ENCODE peak calls at places on chromosome 3, in eight cellular contexts. One of them, this sample, is unnamed.

GRCh38 chr3:161851941-161852566 is 355.4 kb downstream of the OTOL1 start:
- DNase-seq in Calu3: peak; percentile 87
- DNase-seq in activated CD8-positive, alpha-beta memory T cell treated with anti-CD3 and anti-CD28 coated beads for 48 hours: no peak
- DNase-seq in GM04504: peak; percentile 17
- DNase-seq in substantia nigra: no peak
- DNase-seq in CD8-positive, alpha-beta memory T cell: no peak
- DNase-seq in naive thymus-derived CD4-positive, alpha-beta T cell: no peak
- DNase-seq in HCT116: peak; percentile 46
- DNase-seq in this sample: peak; percentile 77

GRCh38 chr3:38346584-38347410 is at the start of gene XYLB:
- DNase-seq in Calu3: peak; percentile 91
- DNase-seq in activated CD8-positive, alpha-beta memory T cell treated with anti-CD3 and anti-CD28 coated beads for 48 hours: peak; percentile 59
- DNase-seq in GM04504: peak; percentile 62
- DNase-seq in substantia nigra: peak; percentile 21
- DNase-seq in CD8-positive, alpha-beta memory T cell: peak; percentile 77
- DNase-seq in naive thymus-derived CD4-positive, alpha-beta T cell: peak; percentile 71
- DNase-seq in HCT116: peak; percentile 63
- DNase-seq in this sample: peak; percentile 89

GRCh38 chr3:129461461-129462146 is 21.6 kb downstream of the IFT122 start:
- DNase-seq in Calu3: no peak
- DNase-seq in activated CD8-positive, alpha-beta memory T cell treated with anti-CD3 and anti-CD28 coated beads for 48 hours: no peak
- DNase-seq in GM04504: no peak
- DNase-seq in substantia nigra: no peak
- DNase-seq in CD8-positive, alpha-beta memory T cell: no peak
- DNase-seq in naive thymus-derived CD4-positive, alpha-beta T cell: no peak
- DNase-seq in HCT116: no peak
- DNase-seq in this sample: no peak

GRCh38 chr3:13274874-13275332 is 145.2 kb downstream of the NUP210 start:
- DNase-seq in Calu3: no peak
- DNase-seq in activated CD8-positive, alpha-beta memory T cell treated with anti-CD3 and anti-CD28 coated beads for 48 hours: no peak
- DNase-seq in GM04504: no peak
- DNase-seq in substantia nigra: no peak
- DNase-seq in CD8-positive, alpha-beta memory T cell: no peak
- DNase-seq in naive thymus-derived CD4-positive, alpha-beta T cell: no peak
- DNase-seq in HCT116: no peak
- DNase-seq in this sample: no peak

GRCh38 chr3:180002006-180002405 is 34.7 kb downstream of the PEX5L start:
- DNase-seq in Calu3: no peak
- DNase-seq in activated CD8-positive, alpha-beta memory T cell treated with anti-CD3 and anti-CD28 coated beads for 48 hours: no peak
- DNase-seq in GM04504: no peak
- DNase-seq in substantia nigra: no peak
- DNase-seq in CD8-positive, alpha-beta memory T cell: no peak
- DNase-seq in naive thymus-derived CD4-positive, alpha-beta T cell: no peak
- DNase-seq in HCT116: no peak
- DNase-seq in this sample: no peak

GRCh38 chr3:196969660-196970546 is 1.3 kb upstream of the PIGZ start:
- DNase-seq in Calu3: peak; percentile 83
- DNase-seq in activated CD8-positive, alpha-beta memory T cell treated with anti-CD3 and anti-CD28 coated beads for 48 hours: peak; percentile 42
- DNase-seq in GM04504: no peak
- DNase-seq in substantia nigra: no peak
- DNase-seq in CD8-positive, alpha-beta memory T cell: peak; percentile 71
- DNase-seq in naive thymus-derived CD4-positive, alpha-beta T cell: peak; percentile 67
- DNase-seq in HCT116: no peak
- DNase-seq in this sample: peak; percentile 86

GRCh38 chr3:197328198-197328597 is 29.8 kb upstream of the DLG1 start:
- DNase-seq in Calu3: no peak
- DNase-seq in activated CD8-positive, alpha-beta memory T cell treated with anti-CD3 and anti-CD28 coated beads for 48 hours: no peak
- DNase-seq in GM04504: no peak
- DNase-seq in substantia nigra: no peak
- DNase-seq in CD8-positive, alpha-beta memory T cell: no peak
- DNase-seq in naive thymus-derived CD4-positive, alpha-beta T cell: no peak
- DNase-seq in HCT116: no peak
- DNase-seq in this sample: no peak

GRCh38 chr3:60588806-60589205 is 662.4 kb downstream of the FHIT start:
- DNase-seq in Calu3: peak; percentile 3
- DNase-seq in activated CD8-positive, alpha-beta memory T cell treated with anti-CD3 and anti-CD28 coated beads for 48 hours: no peak
- DNase-seq in GM04504: peak; percentile 55
- DNase-seq in substantia nigra: no peak
- DNase-seq in CD8-positive, alpha-beta memory T cell: no peak
- DNase-seq in naive thymus-derived CD4-positive, alpha-beta T cell: no peak
- DNase-seq in HCT116: peak; percentile 33
- DNase-seq in this sample: no peak

GRCh38 chr3:117526485-117527079 is 817.0 kb downstream of the TUSC7 start:
- DNase-seq in Calu3: peak; percentile 49
- DNase-seq in activated CD8-positive, alpha-beta memory T cell treated with anti-CD3 and anti-CD28 coated beads for 48 hours: no peak
- DNase-seq in GM04504: no peak
- DNase-seq in substantia nigra: no peak
- DNase-seq in CD8-positive, alpha-beta memory T cell: no peak
- DNase-seq in naive thymus-derived CD4-positive, alpha-beta T cell: no peak
- DNase-seq in HCT116: peak; percentile 2
- DNase-seq in this sample: peak; percentile 49

GRCh38 chr3:28916713-28917499 is 364.0 kb upstream of the RBMS3 start:
- DNase-seq in Calu3: peak; percentile 2
- DNase-seq in activated CD8-positive, alpha-beta memory T cell treated with anti-CD3 and anti-CD28 coated beads for 48 hours: no peak
- DNase-seq in GM04504: peak; percentile 42
- DNase-seq in substantia nigra: peak; percentile 24
- DNase-seq in CD8-positive, alpha-beta memory T cell: no peak
- DNase-seq in naive thymus-derived CD4-positive, alpha-beta T cell: peak; percentile 4
- DNase-seq in HCT116: no peak
- DNase-seq in this sample: peak; percentile 52

GRCh38 chr3:148162132-148162531 is 535.6 kb upstream of the AGTR1 start:
- DNase-seq in Calu3: no peak
- DNase-seq in activated CD8-positive, alpha-beta memory T cell treated with anti-CD3 and anti-CD28 coated beads for 48 hours: no peak
- DNase-seq in GM04504: no peak
- DNase-seq in substantia nigra: no peak
- DNase-seq in CD8-positive, alpha-beta memory T cell: no peak
- DNase-seq in naive thymus-derived CD4-positive, alpha-beta T cell: no peak
- DNase-seq in HCT116: no peak
- DNase-seq in this sample: no peak

GRCh38 chr3:46947545-46947899 is 29.0 kb downstream of the CCDC12 start:
- DNase-seq in Calu3: no peak
- DNase-seq in activated CD8-positive, alpha-beta memory T cell treated with anti-CD3 and anti-CD28 coated beads for 48 hours: no peak
- DNase-seq in GM04504: no peak
- DNase-seq in substantia nigra: no peak
- DNase-seq in CD8-positive, alpha-beta memory T cell: no peak
- DNase-seq in naive thymus-derived CD4-positive, alpha-beta T cell: no peak
- DNase-seq in HCT116: no peak
- DNase-seq in this sample: no peak

GRCh38 chr3:112273536-112273935 is 20.5 kb downstream of the SLC9C1 start:
- DNase-seq in Calu3: no peak
- DNase-seq in activated CD8-positive, alpha-beta memory T cell treated with anti-CD3 and anti-CD28 coated beads for 48 hours: no peak
- DNase-seq in GM04504: no peak
- DNase-seq in substantia nigra: no peak
- DNase-seq in CD8-positive, alpha-beta memory T cell: no peak
- DNase-seq in naive thymus-derived CD4-positive, alpha-beta T cell: no peak
- DNase-seq in HCT116: no peak
- DNase-seq in this sample: no peak

GRCh38 chr3:137249311-137249940 is 291.6 kb downstream of the IL20RB start:
- DNase-seq in Calu3: no peak
- DNase-seq in activated CD8-positive, alpha-beta memory T cell treated with anti-CD3 and anti-CD28 coated beads for 48 hours: no peak
- DNase-seq in GM04504: no peak
- DNase-seq in substantia nigra: no peak
- DNase-seq in CD8-positive, alpha-beta memory T cell: no peak
- DNase-seq in naive thymus-derived CD4-positive, alpha-beta T cell: no peak
- DNase-seq in HCT116: no peak
- DNase-seq in this sample: no peak

GRCh38 chr3:111936967-111937366 is 41.9 kb upstream of the ABHD10 start:
- DNase-seq in Calu3: no peak
- DNase-seq in activated CD8-positive, alpha-beta memory T cell treated with anti-CD3 and anti-CD28 coated beads for 48 hours: no peak
- DNase-seq in GM04504: no peak
- DNase-seq in substantia nigra: no peak
- DNase-seq in CD8-positive, alpha-beta memory T cell: no peak
- DNase-seq in naive thymus-derived CD4-positive, alpha-beta T cell: no peak
- DNase-seq in HCT116: no peak
- DNase-seq in this sample: no peak

GRCh38 chr3:188061133-188061532 is 92.8 kb upstream of the LPP start:
- DNase-seq in Calu3: peak; percentile 72
- DNase-seq in activated CD8-positive, alpha-beta memory T cell treated with anti-CD3 and anti-CD28 coated beads for 48 hours: no peak
- DNase-seq in GM04504: peak; percentile 29
- DNase-seq in substantia nigra: no peak
- DNase-seq in CD8-positive, alpha-beta memory T cell: peak; percentile 62
- DNase-seq in naive thymus-derived CD4-positive, alpha-beta T cell: peak; percentile 11
- DNase-seq in HCT116: peak; percentile 37
- DNase-seq in this sample: no peak

GRCh38 chr3:197507541-197507940 is 48.2 kb downstream of the BDH1 start:
- DNase-seq in Calu3: no peak
- DNase-seq in activated CD8-positive, alpha-beta memory T cell treated with anti-CD3 and anti-CD28 coated beads for 48 hours: no peak
- DNase-seq in GM04504: no peak
- DNase-seq in substantia nigra: no peak
- DNase-seq in CD8-positive, alpha-beta memory T cell: no peak
- DNase-seq in naive thymus-derived CD4-positive, alpha-beta T cell: no peak
- DNase-seq in HCT116: no peak
- DNase-seq in this sample: no peak

GRCh38 chr3:59709702-59710555 is 660.1 kb upstream of the CFAP20DC start:
- DNase-seq in Calu3: no peak
- DNase-seq in activated CD8-positive, alpha-beta memory T cell treated with anti-CD3 and anti-CD28 coated beads for 48 hours: no peak
- DNase-seq in GM04504: no peak
- DNase-seq in substantia nigra: peak; percentile 27
- DNase-seq in CD8-positive, alpha-beta memory T cell: no peak
- DNase-seq in naive thymus-derived CD4-positive, alpha-beta T cell: peak; percentile 41
- DNase-seq in HCT116: no peak
- DNase-seq in this sample: no peak

GRCh38 chr3:16398542-16399126 is 114.9 kb downstream of the RFTN1 start:
- DNase-seq in Calu3: no peak
- DNase-seq in activated CD8-positive, alpha-beta memory T cell treated with anti-CD3 and anti-CD28 coated beads for 48 hours: no peak
- DNase-seq in GM04504: no peak
- DNase-seq in substantia nigra: no peak
- DNase-seq in CD8-positive, alpha-beta memory T cell: no peak
- DNase-seq in naive thymus-derived CD4-positive, alpha-beta T cell: no peak
- DNase-seq in HCT116: no peak
- DNase-seq in this sample: no peak

GRCh38 chr3:157122116-157122515 is 37.8 kb downstream of the CCNL1 start:
- DNase-seq in Calu3: peak; percentile 74
- DNase-seq in activated CD8-positive, alpha-beta memory T cell treated with anti-CD3 and anti-CD28 coated beads for 48 hours: no peak
- DNase-seq in GM04504: peak; percentile 46
- DNase-seq in substantia nigra: no peak
- DNase-seq in CD8-positive, alpha-beta memory T cell: no peak
- DNase-seq in naive thymus-derived CD4-positive, alpha-beta T cell: no peak
- DNase-seq in HCT116: peak; percentile 69
- DNase-seq in this sample: no peak

GRCh38 chr3:73136941-73137340 is 75.5 kb downstream of the EBLN2 start:
- DNase-seq in Calu3: no peak
- DNase-seq in activated CD8-positive, alpha-beta memory T cell treated with anti-CD3 and anti-CD28 coated beads for 48 hours: no peak
- DNase-seq in GM04504: no peak
- DNase-seq in substantia nigra: no peak
- DNase-seq in CD8-positive, alpha-beta memory T cell: no peak
- DNase-seq in naive thymus-derived CD4-positive, alpha-beta T cell: no peak
- DNase-seq in HCT116: no peak
- DNase-seq in this sample: no peak

GRCh38 chr3:129609591-129610169 is 3.2 kb upstream of the PLXND1 start:
- DNase-seq in Calu3: no peak
- DNase-seq in activated CD8-positive, alpha-beta memory T cell treated with anti-CD3 and anti-CD28 coated beads for 48 hours: no peak
- DNase-seq in GM04504: no peak
- DNase-seq in substantia nigra: no peak
- DNase-seq in CD8-positive, alpha-beta memory T cell: no peak
- DNase-seq in naive thymus-derived CD4-positive, alpha-beta T cell: no peak
- DNase-seq in HCT116: no peak
- DNase-seq in this sample: no peak

GRCh38 chr3:100120022-100120421 is 5.7 kb upstream of the FILIP1L start:
- DNase-seq in Calu3: no peak
- DNase-seq in activated CD8-positive, alpha-beta memory T cell treated with anti-CD3 and anti-CD28 coated beads for 48 hours: no peak
- DNase-seq in GM04504: no peak
- DNase-seq in substantia nigra: no peak
- DNase-seq in CD8-positive, alpha-beta memory T cell: no peak
- DNase-seq in naive thymus-derived CD4-positive, alpha-beta T cell: no peak
- DNase-seq in HCT116: no peak
- DNase-seq in this sample: no peak

GRCh38 chr3:160676547-160677303 is at the start of gene ARL14:
- DNase-seq in Calu3: peak; percentile 87
- DNase-seq in activated CD8-positive, alpha-beta memory T cell treated with anti-CD3 and anti-CD28 coated beads for 48 hours: no peak
- DNase-seq in GM04504: no peak
- DNase-seq in substantia nigra: no peak
- DNase-seq in CD8-positive, alpha-beta memory T cell: no peak
- DNase-seq in naive thymus-derived CD4-positive, alpha-beta T cell: no peak
- DNase-seq in HCT116: peak; percentile 89
- DNase-seq in this sample: no peak

GRCh38 chr3:72077473-72078259 is 292.7 kb upstream of the PROK2 start:
- DNase-seq in Calu3: no peak
- DNase-seq in activated CD8-positive, alpha-beta memory T cell treated with anti-CD3 and anti-CD28 coated beads for 48 hours: no peak
- DNase-seq in GM04504: no peak
- DNase-seq in substantia nigra: no peak
- DNase-seq in CD8-positive, alpha-beta memory T cell: no peak
- DNase-seq in naive thymus-derived CD4-positive, alpha-beta T cell: no peak
- DNase-seq in HCT116: no peak
- DNase-seq in this sample: no peak

GRCh38 chr3:161700998-161701397 is 204.4 kb downstream of the OTOL1 start:
- DNase-seq in Calu3: peak; percentile 63
- DNase-seq in activated CD8-positive, alpha-beta memory T cell treated with anti-CD3 and anti-CD28 coated beads for 48 hours: no peak
- DNase-seq in GM04504: no peak
- DNase-seq in substantia nigra: no peak
- DNase-seq in CD8-positive, alpha-beta memory T cell: no peak
- DNase-seq in naive thymus-derived CD4-positive, alpha-beta T cell: no peak
- DNase-seq in HCT116: no peak
- DNase-seq in this sample: peak; percentile 4

GRCh38 chr3:16801698-16802097 is 83.1 kb upstream of the PLCL2 start:
- DNase-seq in Calu3: no peak
- DNase-seq in activated CD8-positive, alpha-beta memory T cell treated with anti-CD3 and anti-CD28 coated beads for 48 hours: no peak
- DNase-seq in GM04504: peak; percentile 10
- DNase-seq in substantia nigra: no peak
- DNase-seq in CD8-positive, alpha-beta memory T cell: no peak
- DNase-seq in naive thymus-derived CD4-positive, alpha-beta T cell: peak; percentile 25
- DNase-seq in HCT116: no peak
- DNase-seq in this sample: no peak

GRCh38 chr3:69510481-69511031 is 124.7 kb upstream of the FRMD4B start:
- DNase-seq in Calu3: no peak
- DNase-seq in activated CD8-positive, alpha-beta memory T cell treated with anti-CD3 and anti-CD28 coated beads for 48 hours: no peak
- DNase-seq in GM04504: no peak
- DNase-seq in substantia nigra: no peak
- DNase-seq in CD8-positive, alpha-beta memory T cell: no peak
- DNase-seq in naive thymus-derived CD4-positive, alpha-beta T cell: no peak
- DNase-seq in HCT116: no peak
- DNase-seq in this sample: no peak

GRCh38 chr3:127209840-127210653 is 17.1 kb downstream of the PRR23E start:
- DNase-seq in Calu3: no peak
- DNase-seq in activated CD8-positive, alpha-beta memory T cell treated with anti-CD3 and anti-CD28 coated beads for 48 hours: no peak
- DNase-seq in GM04504: no peak
- DNase-seq in substantia nigra: no peak
- DNase-seq in CD8-positive, alpha-beta memory T cell: no peak
- DNase-seq in naive thymus-derived CD4-positive, alpha-beta T cell: no peak
- DNase-seq in HCT116: no peak
- DNase-seq in this sample: no peak